ENCODE peak calls at places on chromosomes 1 and 21, in nine cellular contexts. R is adrenal gland; S is NCI-H1105 treated with DMSO at 0.1 percent for 48 hours; C is PC-9; I is heart left ventricle; Q is stimulated activated CD4-positive, alpha-beta T cell treated with anti-CD3 and anti-CD28 coated beads, Interleukin-15, amount 100 ng/mL, for 1 hour; W is stomach; J is amniotic stem cell; M is DMS153. T is an unnamed sample.

GRCh38 chr1:55579332-55579996 is 364.3 kb upstream of the USP24 start:
- DNase-seq in R (no peak), S (no peak), C (no peak), I (no peak), Q (no peak), W (no peak), J (no peak), M (no peak), T (no peak)

GRCh38 chr1:185265314-185265713 is 51.7 kb downstream of the IVNS1ABP start:
- DNase-seq in R (no peak), S (no peak), C (no peak), I (no peak), Q (no peak), W (no peak), J (no peak), M (no peak), T (no peak)

GRCh38 chr1:165162671-165163241 is 193.8 kb downstream of the LMX1A start:
- DNase-seq in R (peak; percentile 30), S (peak; percentile 90), C (peak; percentile 84), I (no peak), Q (no peak), W (no peak), J (no peak), M (peak; percentile 91), T (no peak)

GRCh38 chr1:86169625-86170024 is 13.1 kb upstream of the COL24A1 start:
- DNase-seq in R (no peak), S (peak; percentile 2), C (no peak), I (no peak), Q (no peak), W (no peak), J (no peak), M (no peak), T (no peak)

GRCh38 chr1:24903955-24904730 is 25.9 kb downstream of the RUNX3 start:
- DNase-seq in R (peak; percentile 9), S (no peak), C (no peak), I (no peak), Q (no peak), W (peak; percentile 18), J (no peak), M (no peak), T (peak; percentile 5)

GRCh38 chr21:35048183-35048601 is 910 bp downstream of the RUNX1 start:
- DNase-seq in R (no peak), S (no peak), C (peak; percentile 40), I (peak; percentile 28), Q (no peak), W (no peak), J (no peak), M (no peak), T (no peak)

GRCh38 chr1:150516616-150517015 is 1.1 kb downstream of the FALEC start:
- DNase-seq in R (no peak), S (peak; percentile 2), C (no peak), I (no peak), Q (no peak), W (no peak), J (no peak), M (peak; percentile 31), T (no peak)

GRCh38 chr1:236795757-236796719 is 946 bp downstream of the MTR start:
- DNase-seq in R (no peak), S (no peak), C (no peak), I (no peak), Q (peak; percentile 59), W (no peak), J (peak; percentile 25), M (no peak), T (no peak)

GRCh38 chr1:15863156-15863901 is 15.8 kb downstream of the SPEN start:
- DNase-seq in R (no peak), S (no peak), C (no peak), I (no peak), Q (no peak), W (no peak), J (no peak), M (no peak), T (no peak)

GRCh38 chr1:29708818-29709710 is 472.7 kb downstream of the PTPRU start:
- DNase-seq in R (no peak), S (peak; percentile 72), C (peak; percentile 41), I (no peak), Q (no peak), W (no peak), J (peak; percentile 57), M (peak; percentile 85), T (no peak)

GRCh38 chr1:168945870-168946269 is 160.6 kb upstream of the ATP1B1 start:
- DNase-seq in R (peak; percentile 89), S (no peak), C (no peak), I (peak; percentile 83), Q (no peak), W (peak; percentile 78), J (no peak), M (no peak), T (peak; percentile 77)

GRCh38 chr1:213568929-213569815 is 418.6 kb upstream of the PROX1 start:
- DNase-seq in R (no peak), S (peak; percentile 15), C (no peak), I (no peak), Q (no peak), W (no peak), J (no peak), M (peak; percentile 97), T (no peak)

GRCh38 chr1:113677250-113678158 is 81.8 kb downstream of the PHTF1 start:
- DNase-seq in R (peak; percentile 63), S (peak; percentile 69), C (no peak), I (no peak), Q (no peak), W (no peak), J (peak; percentile 32), M (peak; percentile 14), T (no peak)

GRCh38 chr21:38498057-38498833 is at the start of gene ERG:
- DNase-seq in R (no peak), S (no peak), C (no peak), I (peak; percentile 47), Q (no peak), W (no peak), J (no peak), M (no peak), T (no peak)

GRCh38 chr1:241926141-241926540 is 31.4 kb upstream of the BECN2 start:
- DNase-seq in R (no peak), S (no peak), C (no peak), I (no peak), Q (no peak), W (no peak), J (no peak), M (no peak), T (no peak)

GRCh38 chr1:81702903-81703302 is 97.8 kb upstream of the ADGRL2 start:
- DNase-seq in R (no peak), S (no peak), C (no peak), I (no peak), Q (no peak), W (no peak), J (peak; percentile 69), M (no peak), T (no peak)

GRCh38 chr21:44402323-44403105 is 49.1 kb downstream of the TRPM2 start:
- DNase-seq in R (no peak), S (no peak), C (no peak), I (no peak), Q (no peak), W (no peak), J (no peak), M (no peak), T (no peak)